ENCODE peak calls at places on chromosomes 5 and 9, in nine cellular contexts. One of them, this sample, is unnamed.

GRCh38 chr5:67050635-67051034 is 146.0 kb downstream of the CD180 start:
- DNase-seq in SK-MEL-5: no peak
- DNase-seq in T-cell: no peak
- DNase-seq in activated CD4-positive, alpha-beta T cell treated with anti-CD3 and anti-CD28 coated beads, Interleukin-2, amount 10 ng/mL, durations not matched to agents 7 days and 5 days: no peak
- DNase-seq in foreskin fibroblast: no peak
- DNase-seq in activated T-helper 9 cell treated with anti-CD3 and anti-CD28 coated beads, Interleukin-2, amount 50 U/mL, for 16 hours: no peak
- DNase-seq in kidney: no peak
- DNase-seq in substantia nigra: no peak
- DNase-seq in EL: no peak
- DNase-seq in this sample: no peak

GRCh38 chr9:118148990-118149389 is 444.8 kb downstream of the TLR4 start:
- DNase-seq in SK-MEL-5: no peak
- DNase-seq in foreskin fibroblast: no peak
- DNase-seq in activated T-helper 9 cell treated with anti-CD3 and anti-CD28 coated beads, Interleukin-2, amount 50 U/mL, for 16 hours: no peak
- DNase-seq in activated CD4-positive, alpha-beta T cell treated with anti-CD3 and anti-CD28 coated beads, Interleukin-2, amount 10 ng/mL, durations not matched to agents 7 days and 5 days: no peak
- DNase-seq in T-cell: no peak
- DNase-seq in kidney: no peak
- DNase-seq in substantia nigra: no peak
- DNase-seq in EL: no peak
- DNase-seq in this sample: no peak

GRCh38 chr5:166505546-166505945 is 1785.9 kb upstream of the WWC1 start:
- DNase-seq in EL: no peak
- DNase-seq in activated CD4-positive, alpha-beta T cell treated with anti-CD3 and anti-CD28 coated beads, Interleukin-2, amount 10 ng/mL, durations not matched to agents 7 days and 5 days: no peak
- DNase-seq in kidney: no peak
- DNase-seq in foreskin fibroblast: no peak
- DNase-seq in activated T-helper 9 cell treated with anti-CD3 and anti-CD28 coated beads, Interleukin-2, amount 50 U/mL, for 16 hours: no peak
- DNase-seq in substantia nigra: peak
- DNase-seq in SK-MEL-5: peak
- DNase-seq in T-cell: no peak
- DNase-seq in this sample: no peak

GRCh38 chr9:6214451-6214850 is 1.2 kb upstream of the IL33 start:
- DNase-seq in activated CD4-positive, alpha-beta T cell treated with anti-CD3 and anti-CD28 coated beads, Interleukin-2, amount 10 ng/mL, durations not matched to agents 7 days and 5 days: no peak
- DNase-seq in foreskin fibroblast: no peak
- DNase-seq in substantia nigra: no peak
- DNase-seq in EL: no peak
- DNase-seq in activated T-helper 9 cell treated with anti-CD3 and anti-CD28 coated beads, Interleukin-2, amount 50 U/mL, for 16 hours: no peak
- DNase-seq in kidney: no peak
- DNase-seq in T-cell: no peak
- DNase-seq in SK-MEL-5: no peak
- DNase-seq in this sample: no peak

GRCh38 chr9:128393171-128393761 is 22.1 kb downstream of the URM1 start:
- DNase-seq in SK-MEL-5: no peak
- DNase-seq in EL: no peak
- DNase-seq in substantia nigra: peak
- DNase-seq in activated T-helper 9 cell treated with anti-CD3 and anti-CD28 coated beads, Interleukin-2, amount 50 U/mL, for 16 hours: no peak
- DNase-seq in T-cell: no peak
- DNase-seq in foreskin fibroblast: no peak
- DNase-seq in kidney: no peak
- DNase-seq in activated CD4-positive, alpha-beta T cell treated with anti-CD3 and anti-CD28 coated beads, Interleukin-2, amount 10 ng/mL, durations not matched to agents 7 days and 5 days: no peak
- DNase-seq in this sample: no peak

GRCh38 chr5:94691947-94692346 is 73.5 kb downstream of the SLF1 start:
- DNase-seq in foreskin fibroblast: peak
- DNase-seq in activated CD4-positive, alpha-beta T cell treated with anti-CD3 and anti-CD28 coated beads, Interleukin-2, amount 10 ng/mL, durations not matched to agents 7 days and 5 days: no peak
- DNase-seq in substantia nigra: peak
- DNase-seq in T-cell: no peak
- DNase-seq in SK-MEL-5: no peak
- DNase-seq in activated T-helper 9 cell treated with anti-CD3 and anti-CD28 coated beads, Interleukin-2, amount 50 U/mL, for 16 hours: no peak
- DNase-seq in kidney: no peak
- DNase-seq in EL: peak
- DNase-seq in this sample: no peak

GRCh38 chr5:59587489-59588337 is 305.8 kb downstream of the PDE4D start:
- DNase-seq in SK-MEL-5: peak
- DNase-seq in activated CD4-positive, alpha-beta T cell treated with anti-CD3 and anti-CD28 coated beads, Interleukin-2, amount 10 ng/mL, durations not matched to agents 7 days and 5 days: no peak
- DNase-seq in T-cell: no peak
- DNase-seq in foreskin fibroblast: peak
- DNase-seq in EL: peak
- DNase-seq in substantia nigra: peak
- DNase-seq in activated T-helper 9 cell treated with anti-CD3 and anti-CD28 coated beads, Interleukin-2, amount 50 U/mL, for 16 hours: no peak
- DNase-seq in kidney: peak
- DNase-seq in this sample: peak

GRCh38 chr5:105905392-105905791 is 1765.3 kb downstream of the EFNA5 start:
- DNase-seq in activated CD4-positive, alpha-beta T cell treated with anti-CD3 and anti-CD28 coated beads, Interleukin-2, amount 10 ng/mL, durations not matched to agents 7 days and 5 days: no peak
- DNase-seq in foreskin fibroblast: peak
- DNase-seq in EL: no peak
- DNase-seq in activated T-helper 9 cell treated with anti-CD3 and anti-CD28 coated beads, Interleukin-2, amount 50 U/mL, for 16 hours: no peak
- DNase-seq in T-cell: no peak
- DNase-seq in kidney: no peak
- DNase-seq in SK-MEL-5: no peak
- DNase-seq in substantia nigra: no peak
- DNase-seq in this sample: no peak

GRCh38 chr5:147234825-147235635 is at the start of gene STK32A:
- DNase-seq in EL: peak
- DNase-seq in T-cell: no peak
- DNase-seq in SK-MEL-5: peak
- DNase-seq in activated T-helper 9 cell treated with anti-CD3 and anti-CD28 coated beads, Interleukin-2, amount 50 U/mL, for 16 hours: no peak
- DNase-seq in foreskin fibroblast: peak
- DNase-seq in substantia nigra: peak
- DNase-seq in kidney: peak
- DNase-seq in activated CD4-positive, alpha-beta T cell treated with anti-CD3 and anti-CD28 coated beads, Interleukin-2, amount 10 ng/mL, durations not matched to agents 7 days and 5 days: no peak
- DNase-seq in this sample: peak

GRCh38 chr5:180596668-180597231 is 5.5 kb upstream of the SCGB3A1 start:
- DNase-seq in EL: no peak
- DNase-seq in activated CD4-positive, alpha-beta T cell treated with anti-CD3 and anti-CD28 coated beads, Interleukin-2, amount 10 ng/mL, durations not matched to agents 7 days and 5 days: no peak
- DNase-seq in activated T-helper 9 cell treated with anti-CD3 and anti-CD28 coated beads, Interleukin-2, amount 50 U/mL, for 16 hours: no peak
- DNase-seq in foreskin fibroblast: no peak
- DNase-seq in SK-MEL-5: no peak
- DNase-seq in T-cell: no peak
- DNase-seq in substantia nigra: no peak
- DNase-seq in kidney: peak
- DNase-seq in this sample: no peak

GRCh38 chr9:120733190-120733589 is 18.9 kb upstream of the MEGF9 start:
- DNase-seq in activated T-helper 9 cell treated with anti-CD3 and anti-CD28 coated beads, Interleukin-2, amount 50 U/mL, for 16 hours: no peak
- DNase-seq in activated CD4-positive, alpha-beta T cell treated with anti-CD3 and anti-CD28 coated beads, Interleukin-2, amount 10 ng/mL, durations not matched to agents 7 days and 5 days: no peak
- DNase-seq in T-cell: no peak
- DNase-seq in foreskin fibroblast: peak
- DNase-seq in kidney: peak
- DNase-seq in substantia nigra: peak
- DNase-seq in EL: no peak
- DNase-seq in SK-MEL-5: no peak
- DNase-seq in this sample: no peak

GRCh38 chr5:134552301-134552700 is 26.8 kb downstream of the JADE2 start:
- DNase-seq in T-cell: no peak
- DNase-seq in kidney: peak
- DNase-seq in activated CD4-positive, alpha-beta T cell treated with anti-CD3 and anti-CD28 coated beads, Interleukin-2, amount 10 ng/mL, durations not matched to agents 7 days and 5 days: no peak
- DNase-seq in substantia nigra: no peak
- DNase-seq in SK-MEL-5: no peak
- DNase-seq in foreskin fibroblast: peak
- DNase-seq in activated T-helper 9 cell treated with anti-CD3 and anti-CD28 coated beads, Interleukin-2, amount 50 U/mL, for 16 hours: no peak
- DNase-seq in EL: peak
- DNase-seq in this sample: peak

GRCh38 chr5:80083115-80083890 is 48.2 kb downstream of the THBS4 start:
- DNase-seq in kidney: no peak
- DNase-seq in activated T-helper 9 cell treated with anti-CD3 and anti-CD28 coated beads, Interleukin-2, amount 50 U/mL, for 16 hours: no peak
- DNase-seq in activated CD4-positive, alpha-beta T cell treated with anti-CD3 and anti-CD28 coated beads, Interleukin-2, amount 10 ng/mL, durations not matched to agents 7 days and 5 days: no peak
- DNase-seq in EL: peak
- DNase-seq in SK-MEL-5: peak
- DNase-seq in T-cell: peak
- DNase-seq in substantia nigra: peak
- DNase-seq in foreskin fibroblast: peak
- DNase-seq in this sample: peak

GRCh38 chr5:32710859-32711692 is at the start of gene NPR3:
- DNase-seq in T-cell: no peak
- DNase-seq in activated CD4-positive, alpha-beta T cell treated with anti-CD3 and anti-CD28 coated beads, Interleukin-2, amount 10 ng/mL, durations not matched to agents 7 days and 5 days: no peak
- DNase-seq in activated T-helper 9 cell treated with anti-CD3 and anti-CD28 coated beads, Interleukin-2, amount 50 U/mL, for 16 hours: no peak
- DNase-seq in kidney: peak
- DNase-seq in substantia nigra: no peak
- DNase-seq in SK-MEL-5: no peak
- DNase-seq in EL: peak
- DNase-seq in foreskin fibroblast: peak
- DNase-seq in this sample: no peak

GRCh38 chr5:36060516-36060885 is 6.2 kb downstream of the UGT3A2 start:
- DNase-seq in kidney: no peak
- DNase-seq in T-cell: no peak
- DNase-seq in activated CD4-positive, alpha-beta T cell treated with anti-CD3 and anti-CD28 coated beads, Interleukin-2, amount 10 ng/mL, durations not matched to agents 7 days and 5 days: no peak
- DNase-seq in SK-MEL-5: peak
- DNase-seq in activated T-helper 9 cell treated with anti-CD3 and anti-CD28 coated beads, Interleukin-2, amount 50 U/mL, for 16 hours: no peak
- DNase-seq in EL: no peak
- DNase-seq in foreskin fibroblast: peak
- DNase-seq in substantia nigra: no peak
- DNase-seq in this sample: no peak

GRCh38 chr5:159311063-159311462 is 19.2 kb downstream of the IL12B start:
- DNase-seq in SK-MEL-5: no peak
- DNase-seq in activated T-helper 9 cell treated with anti-CD3 and anti-CD28 coated beads, Interleukin-2, amount 50 U/mL, for 16 hours: no peak
- DNase-seq in T-cell: no peak
- DNase-seq in kidney: no peak
- DNase-seq in foreskin fibroblast: no peak
- DNase-seq in EL: no peak
- DNase-seq in substantia nigra: no peak
- DNase-seq in activated CD4-positive, alpha-beta T cell treated with anti-CD3 and anti-CD28 coated beads, Interleukin-2, amount 10 ng/mL, durations not matched to agents 7 days and 5 days: no peak
- DNase-seq in this sample: no peak

GRCh38 chr5:32462618-32463017 is 18.1 kb upstream of the ZFR start:
- DNase-seq in foreskin fibroblast: peak
- DNase-seq in activated CD4-positive, alpha-beta T cell treated with anti-CD3 and anti-CD28 coated beads, Interleukin-2, amount 10 ng/mL, durations not matched to agents 7 days and 5 days: no peak
- DNase-seq in T-cell: no peak
- DNase-seq in substantia nigra: no peak
- DNase-seq in activated T-helper 9 cell treated with anti-CD3 and anti-CD28 coated beads, Interleukin-2, amount 50 U/mL, for 16 hours: peak
- DNase-seq in EL: peak
- DNase-seq in SK-MEL-5: no peak
- DNase-seq in kidney: no peak
- DNase-seq in this sample: no peak

GRCh38 chr9:136596630-136597031 is 50.8 kb upstream of the NOTCH1 start:
- DNase-seq in activated T-helper 9 cell treated with anti-CD3 and anti-CD28 coated beads, Interleukin-2, amount 50 U/mL, for 16 hours: no peak
- DNase-seq in kidney: peak
- DNase-seq in activated CD4-positive, alpha-beta T cell treated with anti-CD3 and anti-CD28 coated beads, Interleukin-2, amount 10 ng/mL, durations not matched to agents 7 days and 5 days: no peak
- DNase-seq in substantia nigra: peak
- DNase-seq in SK-MEL-5: peak
- DNase-seq in foreskin fibroblast: no peak
- DNase-seq in EL: no peak
- DNase-seq in T-cell: no peak
- DNase-seq in this sample: no peak

GRCh38 chr9:129954868-129955550 is 88.0 kb downstream of the FNBP1 start:
- DNase-seq in activated T-helper 9 cell treated with anti-CD3 and anti-CD28 coated beads, Interleukin-2, amount 50 U/mL, for 16 hours: no peak
- DNase-seq in EL: no peak
- DNase-seq in foreskin fibroblast: no peak
- DNase-seq in T-cell: no peak
- DNase-seq in substantia nigra: no peak
- DNase-seq in kidney: no peak
- DNase-seq in SK-MEL-5: no peak
- DNase-seq in activated CD4-positive, alpha-beta T cell treated with anti-CD3 and anti-CD28 coated beads, Interleukin-2, amount 10 ng/mL, durations not matched to agents 7 days and 5 days: no peak
- DNase-seq in this sample: no peak

GRCh38 chr5:112419596-112420110 is 576 bp upstream of the EPB41L4A start:
- DNase-seq in T-cell: no peak
- DNase-seq in SK-MEL-5: peak
- DNase-seq in substantia nigra: peak
- DNase-seq in kidney: peak
- DNase-seq in activated CD4-positive, alpha-beta T cell treated with anti-CD3 and anti-CD28 coated beads, Interleukin-2, amount 10 ng/mL, durations not matched to agents 7 days and 5 days: no peak
- DNase-seq in EL: peak
- DNase-seq in foreskin fibroblast: peak
- DNase-seq in activated T-helper 9 cell treated with anti-CD3 and anti-CD28 coated beads, Interleukin-2, amount 50 U/mL, for 16 hours: no peak
- DNase-seq in this sample: peak

GRCh38 chr9:78958887-78959286 is 612.9 kb upstream of the TLE4 start:
- DNase-seq in substantia nigra: no peak
- DNase-seq in kidney: no peak
- DNase-seq in SK-MEL-5: peak
- DNase-seq in foreskin fibroblast: no peak
- DNase-seq in activated CD4-positive, alpha-beta T cell treated with anti-CD3 and anti-CD28 coated beads, Interleukin-2, amount 10 ng/mL, durations not matched to agents 7 days and 5 days: no peak
- DNase-seq in activated T-helper 9 cell treated with anti-CD3 and anti-CD28 coated beads, Interleukin-2, amount 50 U/mL, for 16 hours: no peak
- DNase-seq in EL: no peak
- DNase-seq in T-cell: no peak
- DNase-seq in this sample: no peak

GRCh38 chr5:177478711-177479646 is 5.5 kb upstream of the DBN1 start:
- DNase-seq in activated T-helper 9 cell treated with anti-CD3 and anti-CD28 coated beads, Interleukin-2, amount 50 U/mL, for 16 hours: no peak
- DNase-seq in activated CD4-positive, alpha-beta T cell treated with anti-CD3 and anti-CD28 coated beads, Interleukin-2, amount 10 ng/mL, durations not matched to agents 7 days and 5 days: peak
- DNase-seq in SK-MEL-5: no peak
- DNase-seq in foreskin fibroblast: peak
- DNase-seq in substantia nigra: no peak
- DNase-seq in EL: no peak
- DNase-seq in kidney: peak
- DNase-seq in T-cell: peak
- DNase-seq in this sample: no peak

GRCh38 chr9:121285835-121286687 is 18.1 kb downstream of the GSN start:
- DNase-seq in activated T-helper 9 cell treated with anti-CD3 and anti-CD28 coated beads, Interleukin-2, amount 50 U/mL, for 16 hours: no peak
- DNase-seq in EL: peak
- DNase-seq in substantia nigra: peak
- DNase-seq in activated CD4-positive, alpha-beta T cell treated with anti-CD3 and anti-CD28 coated beads, Interleukin-2, amount 10 ng/mL, durations not matched to agents 7 days and 5 days: no peak
- DNase-seq in T-cell: no peak
- DNase-seq in SK-MEL-5: peak
- DNase-seq in kidney: peak
- DNase-seq in foreskin fibroblast: peak
- DNase-seq in this sample: peak

GRCh38 chr9:136242908-136243525 is 2.6 kb downstream of the QSOX2 start:
- DNase-seq in activated T-helper 9 cell treated with anti-CD3 and anti-CD28 coated beads, Interleukin-2, amount 50 U/mL, for 16 hours: no peak
- DNase-seq in EL: no peak
- DNase-seq in foreskin fibroblast: peak
- DNase-seq in T-cell: no peak
- DNase-seq in SK-MEL-5: no peak
- DNase-seq in substantia nigra: no peak
- DNase-seq in kidney: no peak
- DNase-seq in activated CD4-positive, alpha-beta T cell treated with anti-CD3 and anti-CD28 coated beads, Interleukin-2, amount 10 ng/mL, durations not matched to agents 7 days and 5 days: no peak
- DNase-seq in this sample: no peak

GRCh38 chr9:133429641-133430161 is 7.5 kb downstream of the ADAMTS13 start:
- DNase-seq in T-cell: no peak
- DNase-seq in activated T-helper 9 cell treated with anti-CD3 and anti-CD28 coated beads, Interleukin-2, amount 50 U/mL, for 16 hours: no peak
- DNase-seq in substantia nigra: no peak
- DNase-seq in SK-MEL-5: no peak
- DNase-seq in EL: peak
- DNase-seq in activated CD4-positive, alpha-beta T cell treated with anti-CD3 and anti-CD28 coated beads, Interleukin-2, amount 10 ng/mL, durations not matched to agents 7 days and 5 days: no peak
- DNase-seq in kidney: no peak
- DNase-seq in foreskin fibroblast: peak
- DNase-seq in this sample: no peak